ENCODE peak calls at places on chromosomes 7 and 10, in five cellular contexts. P, W, S, Z and G are unnamed samples.

GRCh38 chr10:118983263-118983662 is 46.3 kb upstream of the NANOS1 start:
- DNase-seq in W (no peak), P (no peak), S (peak; percentile 19), Z (no peak), G (no peak)

GRCh38 chr7:71865169-71865568 is 547.0 kb downstream of the CALN1 start:
- DNase-seq in Z (no peak), S (no peak), P (no peak), W (no peak), G (no peak)

GRCh38 chr7:5477723-5478531 is 54.3 kb upstream of the TNRC18 start:
- DNase-seq in P (no peak), S (peak; percentile 83), Z (peak; percentile 79), W (no peak), G (peak; percentile 62)

GRCh38 chr10:10716972-10717371 is 300.7 kb upstream of the CELF2 start:
- DNase-seq in Z (no peak), S (no peak), W (no peak), P (no peak), G (no peak)

GRCh38 chr10:52965938-52966401 is 193.4 kb upstream of the MBL2 start:
- DNase-seq in S (no peak), Z (peak; percentile 76), P (peak; percentile 44), W (no peak), G (no peak)

GRCh38 chr7:82455295-82455694 is 11.7 kb upstream of the CACNA2D1 start:
- DNase-seq in S (no peak), W (no peak), Z (no peak), P (no peak), G (no peak)

GRCh38 chr7:151539055-151539714 is 19.5 kb upstream of the RHEB start:
- DNase-seq in Z (peak; percentile 58), S (peak; percentile 56), P (peak; percentile 66), W (no peak), G (peak; percentile 49)

GRCh38 chr7:101901661-101902491 is 84.5 kb downstream of the CUX1 start:
- DNase-seq in Z (no peak), P (no peak), W (no peak), S (no peak), G (no peak)

GRCh38 chr10:60042959-60043358 is 136.6 kb upstream of the CCDC6 start:
- DNase-seq in P (no peak), W (no peak), S (no peak), Z (no peak), G (peak; percentile 63)

GRCh38 chr10:114767589-114768393 is 53.8 kb upstream of the FHIP2A start:
- DNase-seq in P (no peak), W (peak; percentile 38), Z (peak; percentile 35), S (peak; percentile 67), G (no peak)

GRCh38 chr10:15436696-15437095 is 65.6 kb upstream of the FAM171A1 start:
- DNase-seq in S (no peak), P (no peak), Z (no peak), W (no peak), G (peak; percentile 74)

GRCh38 chr10:128629111-128630096 is 503.2 kb upstream of the MKI67 start:
- DNase-seq in Z (peak; percentile 82), S (no peak), P (no peak), W (peak; percentile 59), G (no peak)

GRCh38 chr7:73606801-73607691 is 17.3 kb downstream of the MLXIPL start:
- DNase-seq in Z (peak; percentile 67), W (peak; percentile 59), S (peak; percentile 85), P (peak; percentile 90), G (peak; percentile 45)

GRCh38 chr7:6497994-6498393 is 50.2 kb upstream of the DAGLB start:
- DNase-seq in W (no peak), P (no peak), S (no peak), Z (no peak), G (no peak)

GRCh38 chr7:6500691-6501090 is 50.6 kb downstream of the GRID2IP start:
- DNase-seq in S (no peak), P (no peak), Z (no peak), W (no peak), G (no peak)

GRCh38 chr7:6496842-6497636 is 49.3 kb upstream of the DAGLB start:
- DNase-seq in S (no peak), Z (no peak), W (no peak), P (no peak), G (no peak)

GRCh38 chr7:6495597-6496262 is 48.0 kb upstream of the DAGLB start:
- DNase-seq in Z (no peak), W (no peak), S (no peak), P (no peak), G (peak; percentile 42)

DNA sequence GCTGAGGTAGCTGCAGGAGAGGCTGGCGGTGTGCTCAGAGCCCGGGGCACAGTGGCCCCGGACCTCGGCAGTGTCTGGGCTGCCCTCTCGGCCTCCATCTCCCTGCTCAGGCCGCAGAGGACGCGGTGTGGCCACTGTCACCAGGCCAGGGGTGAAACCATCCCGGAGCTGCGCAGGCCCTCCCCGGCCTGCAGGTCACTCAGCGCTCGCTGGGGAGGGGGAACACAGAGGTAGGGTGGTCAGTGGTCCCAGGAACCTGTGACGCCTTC is 49.8 kb upstream of the DAGLB start:
- DNase-seq in S (no peak), P (no peak), W (no peak), Z (no peak), G (no peak)
- H4K8ac ChIP-seq in S (no peak overlapping the region), P (no peak overlapping the region), W (no peak overlapping the region), Z (no peak overlapping the region), G (no peak overlapping the region)

DNA sequence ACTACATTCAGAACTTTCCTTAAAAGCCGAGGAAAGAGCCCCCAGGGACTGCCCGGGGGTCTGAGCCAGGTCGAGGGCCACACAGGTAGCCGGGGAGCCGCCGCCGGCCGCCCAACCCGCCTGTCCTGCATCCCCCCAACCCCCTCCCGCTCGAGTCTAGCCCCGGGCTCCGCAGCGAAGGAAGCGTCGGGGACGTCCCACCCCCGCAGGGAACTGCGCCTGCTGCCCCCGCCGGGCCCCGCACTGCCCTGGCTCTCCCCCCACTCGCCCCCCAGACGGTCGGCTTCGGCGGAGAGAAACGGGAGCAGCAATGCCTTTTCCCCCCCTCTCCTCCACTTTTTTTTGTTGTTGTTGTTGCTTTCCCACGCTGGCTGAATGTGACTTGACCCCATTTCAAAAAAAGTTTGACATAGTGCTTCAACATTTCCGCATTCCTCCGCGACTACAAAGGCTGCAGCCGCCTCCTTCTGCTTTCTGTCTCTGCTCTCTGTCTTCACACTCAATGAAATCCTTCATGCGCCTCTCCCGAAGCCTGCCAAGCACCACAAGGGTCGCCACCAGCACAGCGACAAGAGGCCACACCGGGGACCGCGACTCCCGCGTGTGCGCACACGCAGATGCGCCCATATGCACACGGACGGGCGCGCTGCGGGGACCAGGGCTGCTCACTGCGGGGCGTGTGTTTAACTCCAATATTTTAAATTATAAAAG is 1.1 kb downstream of the CDK6 start:
- DNase-seq in S (peak; percentile 76), P (peak; percentile 76), Z (peak; percentile 95), W (peak; percentile 76), G (peak; percentile 87)
- H3K4me2 ChIP-seq in S (peak overlapping the region; percentile 97), P (peak overlapping the region; percentile 97), Z (peak overlapping the region; percentile 71), W (peak overlapping the region; percentile 95), G (peak overlapping the region; percentile 81)

GRCh38 chr10:49176310-49177268 is 11.6 kb downstream of the TMEM273 start:
- DNase-seq in W (no peak), Z (no peak), P (no peak), S (no peak), G (no peak)
- H3K18ac ChIP-seq in W (no peak overlapping the region), Z (no peak overlapping the region), P (peak overlapping the region; percentile 16), S (no peak overlapping the region), G (peak overlapping the region; percentile 34)

GRCh38 chr10:132811891-132812481 is 26.0 kb upstream of the NKX6-2 start:
- DNase-seq in S (no peak), P (no peak), W (no peak), Z (no peak), G (no peak)
- H4K8ac ChIP-seq in S (no peak overlapping the region), P (no peak overlapping the region), W (no peak overlapping the region), Z (no peak overlapping the region), G (no peak overlapping the region)

DNA sequence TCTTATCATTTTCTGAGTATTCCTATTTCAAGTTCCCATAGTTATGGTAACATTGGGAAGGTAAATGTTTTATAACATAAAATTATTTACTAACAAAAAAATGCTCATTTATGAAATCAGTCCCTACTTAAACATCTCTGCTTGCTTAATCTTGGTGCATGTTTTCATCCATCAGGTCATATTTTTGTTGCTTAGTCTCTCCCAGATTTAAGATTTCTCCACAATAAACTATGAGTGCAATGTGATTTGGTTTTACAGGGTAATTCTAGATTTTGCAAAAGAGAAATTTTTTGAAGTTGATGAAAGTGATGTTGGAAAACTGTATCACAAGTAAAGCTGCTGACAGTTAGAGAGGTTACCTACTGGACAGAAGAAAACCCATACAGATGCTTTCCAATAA is 28.6 kb downstream of the PIK3AP1 start:
- DNase-seq in P (no peak), S (no peak), Z (no peak), W (no peak), G (no peak)
- H3K4me2 ChIP-seq in P (no peak overlapping the region), S (no peak overlapping the region), Z (no peak overlapping the region), W (no peak overlapping the region), G (no peak overlapping the region)

GRCh38 chr7:140559410-140559809 is 80.1 kb upstream of the MKRN1 start:
- DNase-seq in W (no peak), P (no peak), S (no peak), Z (peak; percentile 45), G (no peak)

GRCh38 chr7:140557809-140558518 is 78.7 kb upstream of the MKRN1 start:
- DNase-seq in W (peak; percentile 50), P (no peak), S (no peak), Z (no peak), G (no peak)

GRCh38 chr7:140568021-140568813 is 72.4 kb downstream of the DENND2A start:
- DNase-seq in W (no peak), P (no peak), S (no peak), Z (no peak), G (no peak)

GRCh38 chr7:140564643-140565042 is 76.0 kb downstream of the DENND2A start:
- DNase-seq in P (no peak), Z (no peak), S (no peak), W (no peak), G (no peak)

DNA sequence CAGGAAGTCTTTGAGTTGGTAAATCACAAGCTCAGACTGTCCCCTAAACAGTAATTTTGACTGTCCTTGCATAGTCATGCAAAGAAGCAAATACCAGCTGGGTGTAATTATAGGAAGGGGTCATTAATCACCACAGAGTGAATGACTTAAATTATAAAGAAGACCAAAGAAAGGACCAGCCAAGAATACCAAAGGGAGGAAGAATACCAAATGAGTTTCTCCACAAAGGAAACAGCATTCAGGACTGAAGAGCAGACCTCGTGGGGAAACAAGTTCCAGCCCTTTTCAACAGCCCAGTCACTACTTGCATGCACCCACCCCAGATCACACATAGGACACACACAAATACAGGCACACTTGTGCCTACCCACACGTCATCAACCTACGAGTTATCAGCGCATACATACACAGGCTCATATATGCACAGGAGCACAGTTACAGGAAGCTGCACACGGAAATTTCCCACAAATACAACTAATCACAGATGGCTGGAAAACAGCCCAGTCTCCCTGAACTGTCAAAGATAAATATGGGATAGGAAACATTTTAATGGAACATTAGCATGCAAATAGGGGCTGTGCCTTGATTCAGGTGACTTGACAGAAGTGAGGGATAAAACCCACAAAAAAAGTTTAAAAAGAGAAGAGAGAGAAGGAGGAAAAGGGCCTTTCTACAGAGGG is 77.6 kb downstream of the DENND2A start:
- DNase-seq in W (no peak), Z (no peak), P (no peak), S (no peak), G (no peak)
- H3K18ac ChIP-seq in W (no peak overlapping the region), Z (no peak overlapping the region), P (no peak overlapping the region), S (peak overlapping the region; percentile 44), G (no peak overlapping the region)

GRCh38 chr7:1899201-1899600 is 229.1 kb downstream of the ELFN1 start:
- DNase-seq in Z (no peak), P (no peak), S (no peak), W (no peak), G (no peak)
- H4K8ac ChIP-seq in Z (no peak overlapping the region), P (no peak overlapping the region), S (no peak overlapping the region), W (no peak overlapping the region), G (no peak overlapping the region)

GRCh38 chr7:22320416-22320815 is 36.5 kb downstream of the RAPGEF5 start:
- DNase-seq in W (peak; percentile 9), S (no peak), Z (no peak), P (no peak), G (no peak)
- H3K4me2 ChIP-seq in W (no peak overlapping the region), S (no peak overlapping the region), Z (no peak overlapping the region), P (no peak overlapping the region), G (no peak overlapping the region)